ENCODE peak calls at places on chromosomes 16 and 17, in six cellular contexts. One of them, this sample, is unnamed.

GRCh38 chr16:56422896-56423441 is 2.4 kb downstream of the AMFR start:
- DNase-seq in IMR-90: no peak
- DNase-seq in neuronal stem cell: no peak
- DNase-seq in mesenchymal stem cell: no peak
- DNase-seq in H1: no peak
- DNase-seq in trophoblast cell: no peak
- DNase-seq in this sample: no peak

GRCh38 chr16:66798162-66798561 is 3.2 kb downstream of the TERB1 start:
- DNase-seq in IMR-90: peak; percentile 55
- DNase-seq in neuronal stem cell: no peak
- DNase-seq in mesenchymal stem cell: peak; percentile 2
- DNase-seq in H1: no peak
- DNase-seq in trophoblast cell: peak; percentile 50
- DNase-seq in this sample: no peak

GRCh38 chr17:40582328-40582901 is 17.1 kb upstream of the CCR7 start:
- DNase-seq in IMR-90: no peak
- DNase-seq in neuronal stem cell: no peak
- DNase-seq in mesenchymal stem cell: no peak
- DNase-seq in H1: no peak
- DNase-seq in trophoblast cell: no peak
- DNase-seq in this sample: no peak

GRCh38 chr17:32909787-32910369 is 18.1 kb upstream of the TMEM98 start:
- DNase-seq in IMR-90: peak; percentile 84
- DNase-seq in neuronal stem cell: peak; percentile 55
- DNase-seq in mesenchymal stem cell: peak; percentile 86
- DNase-seq in H1: peak; percentile 80
- DNase-seq in trophoblast cell: peak; percentile 56
- DNase-seq in this sample: peak; percentile 90

GRCh38 chr17:77637807-77638182 is 320.7 kb upstream of the TNRC6C start:
- DNase-seq in IMR-90: no peak
- DNase-seq in neuronal stem cell: peak; percentile 51
- DNase-seq in mesenchymal stem cell: no peak
- DNase-seq in H1: no peak
- DNase-seq in trophoblast cell: no peak
- DNase-seq in this sample: no peak

GRCh38 chr16:56936950-56937349 is 5.0 kb downstream of the HERPUD1 start:
- DNase-seq in IMR-90: no peak
- DNase-seq in neuronal stem cell: no peak
- DNase-seq in mesenchymal stem cell: no peak
- DNase-seq in H1: no peak
- DNase-seq in trophoblast cell: no peak
- DNase-seq in this sample: no peak

GRCh38 chr16:78607465-78607864 is 508.0 kb downstream of the WWOX start:
- DNase-seq in IMR-90: no peak
- DNase-seq in neuronal stem cell: no peak
- DNase-seq in mesenchymal stem cell: peak; percentile 88
- DNase-seq in H1: no peak
- DNase-seq in trophoblast cell: peak; percentile 37
- DNase-seq in this sample: no peak

GRCh38 chr16:3695610-3696369 is 21.5 kb downstream of the TRAP1 start:
- DNase-seq in IMR-90: no peak
- DNase-seq in neuronal stem cell: no peak
- DNase-seq in mesenchymal stem cell: no peak
- DNase-seq in H1: no peak
- DNase-seq in trophoblast cell: no peak
- DNase-seq in this sample: no peak

GRCh38 chr17:82649501-82650261 is 1.4 kb upstream of the WDR45B start:
- DNase-seq in IMR-90: no peak
- DNase-seq in neuronal stem cell: no peak
- DNase-seq in mesenchymal stem cell: no peak
- DNase-seq in H1: no peak
- DNase-seq in trophoblast cell: no peak
- DNase-seq in this sample: no peak

DNA sequence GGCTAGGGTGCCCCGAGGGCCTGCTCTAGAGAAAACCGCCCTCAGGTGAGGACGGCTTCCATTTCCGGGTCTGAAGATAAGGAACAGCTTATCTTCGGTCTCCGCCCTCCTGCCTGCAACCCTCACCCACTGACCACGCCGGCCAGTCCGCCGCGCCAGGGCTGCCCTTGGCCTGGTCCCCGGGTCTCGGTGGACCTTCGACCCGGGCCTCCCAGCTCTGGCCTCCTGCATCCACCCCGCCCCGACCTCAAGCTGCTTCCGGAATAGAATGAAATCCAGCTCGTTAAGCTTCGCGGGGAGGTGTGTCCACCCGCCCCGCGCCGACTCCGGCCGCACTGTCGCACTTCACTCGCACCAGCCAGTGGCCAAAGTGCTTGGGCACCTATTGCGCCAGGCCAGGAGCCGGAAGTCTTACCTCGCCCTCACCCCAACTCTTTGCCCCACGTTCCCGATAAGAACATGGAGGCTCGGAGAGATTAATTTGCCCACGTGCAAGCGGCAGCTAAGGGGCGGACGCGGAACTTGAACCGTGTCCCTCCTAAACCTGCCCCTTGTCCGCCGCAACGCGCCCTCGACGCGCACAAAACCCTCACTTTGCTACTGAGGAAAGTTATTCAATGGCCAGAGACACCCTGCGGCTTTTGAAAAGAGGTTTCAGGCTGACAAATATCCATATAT is 742 bp upstream of the MMP15 start:
- DNase-seq in IMR-90: no peak
- DNase-seq in neuronal stem cell: no peak
- DNase-seq in mesenchymal stem cell: peak; percentile 33
- DNase-seq in H1: peak; percentile 73
- DNase-seq in trophoblast cell: peak; percentile 91
- DNase-seq in this sample: peak; percentile 76
- H3K23ac ChIP-seq in IMR-90: no peak overlapping the region
- H3K23ac ChIP-seq in neuronal stem cell: no peak overlapping the region
- H3K23ac ChIP-seq in mesenchymal stem cell: peak overlapping the region; percentile 36
- H3K23ac ChIP-seq in H1: no peak overlapping the region
- H3K23ac ChIP-seq in trophoblast cell: no peak overlapping the region
- H3K23ac ChIP-seq in this sample: no peak overlapping the region

DNA sequence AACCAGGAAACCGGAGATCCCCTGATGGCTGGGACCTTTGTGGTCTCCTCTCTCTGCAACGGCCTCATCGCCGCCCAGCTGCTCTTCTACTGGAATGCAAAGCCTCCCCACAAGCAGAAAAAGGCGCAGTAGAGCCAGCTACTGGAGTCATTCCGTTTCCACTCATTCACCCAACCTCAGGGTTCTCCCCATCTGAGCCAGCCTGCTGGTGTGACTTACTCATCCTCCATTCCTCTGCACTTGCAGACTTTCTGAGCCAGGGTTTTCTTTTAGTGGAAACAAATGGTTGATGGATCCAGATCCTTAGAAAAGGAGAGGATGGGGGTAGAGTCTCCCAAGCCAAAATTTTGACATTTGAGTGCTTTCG is 2.5 kb downstream of the SOX15 start:
- DNase-seq in IMR-90: peak; percentile 98
- DNase-seq in neuronal stem cell: no peak
- DNase-seq in mesenchymal stem cell: peak; percentile 95
- DNase-seq in H1: no peak
- DNase-seq in trophoblast cell: no peak
- DNase-seq in this sample: no peak
- H3K27ac ChIP-seq in IMR-90: peak overlapping the region; percentile 82
- H3K27ac ChIP-seq in neuronal stem cell: no peak overlapping the region
- H3K27ac ChIP-seq in mesenchymal stem cell: peak overlapping the region; percentile 82
- H3K27ac ChIP-seq in H1: no peak overlapping the region
- H3K27ac ChIP-seq in trophoblast cell: peak overlapping the region; percentile 10
- H3K27ac ChIP-seq in this sample: no peak overlapping the region

GRCh38 chr17:51154176-51154575 is 817 bp downstream of the NME1 start:
- DNase-seq in IMR-90: peak; percentile 20
- DNase-seq in neuronal stem cell: no peak
- DNase-seq in mesenchymal stem cell: peak; percentile 33
- DNase-seq in H1: no peak
- DNase-seq in trophoblast cell: no peak
- DNase-seq in this sample: no peak
- H2AFZ ChIP-seq in IMR-90: peak overlapping the region; percentile 98
- H2AFZ ChIP-seq in neuronal stem cell: peak overlapping the region; percentile 88
- H2AFZ ChIP-seq in mesenchymal stem cell: no peak overlapping the region
- H2AFZ ChIP-seq in H1: no peak overlapping the region
- H2AFZ ChIP-seq in trophoblast cell: no peak overlapping the region
- H2AFZ ChIP-seq in this sample: no peak overlapping the region

GRCh38 chr16:83482545-83483162 is 325.1 kb upstream of the HSBP1 start:
- DNase-seq in IMR-90: no peak
- DNase-seq in neuronal stem cell: no peak
- DNase-seq in mesenchymal stem cell: no peak
- DNase-seq in H1: no peak
- DNase-seq in trophoblast cell: no peak
- DNase-seq in this sample: no peak

DNA sequence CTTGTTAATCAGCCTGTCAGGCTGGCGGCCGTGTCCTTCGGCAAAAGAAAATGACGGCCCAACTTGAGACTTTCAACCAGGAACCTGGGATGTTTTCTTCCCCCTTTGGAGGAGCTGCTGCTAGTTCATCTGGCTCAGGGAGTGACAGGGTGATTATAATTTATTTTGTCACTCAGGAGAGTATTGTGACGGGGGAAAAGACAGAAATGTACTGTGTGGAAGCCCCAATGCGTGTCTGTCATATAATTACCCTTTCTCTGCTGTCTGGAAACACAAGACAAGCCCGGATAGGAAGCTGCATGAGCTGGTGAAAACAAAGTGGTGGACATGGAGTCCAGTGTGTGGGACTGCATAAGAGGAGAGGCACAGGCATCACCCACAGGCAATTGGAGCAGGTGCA is 326.2 kb upstream of the HSBP1 start:
- DNase-seq in IMR-90: no peak
- DNase-seq in neuronal stem cell: no peak
- DNase-seq in mesenchymal stem cell: no peak
- DNase-seq in H1: no peak
- DNase-seq in trophoblast cell: no peak
- DNase-seq in this sample: no peak
- H3K23ac ChIP-seq in IMR-90: no peak overlapping the region
- H3K23ac ChIP-seq in neuronal stem cell: no peak overlapping the region
- H3K23ac ChIP-seq in mesenchymal stem cell: no peak overlapping the region
- H3K23ac ChIP-seq in H1: no peak overlapping the region
- H3K23ac ChIP-seq in trophoblast cell: no peak overlapping the region
- H3K23ac ChIP-seq in this sample: no peak overlapping the region

DNA sequence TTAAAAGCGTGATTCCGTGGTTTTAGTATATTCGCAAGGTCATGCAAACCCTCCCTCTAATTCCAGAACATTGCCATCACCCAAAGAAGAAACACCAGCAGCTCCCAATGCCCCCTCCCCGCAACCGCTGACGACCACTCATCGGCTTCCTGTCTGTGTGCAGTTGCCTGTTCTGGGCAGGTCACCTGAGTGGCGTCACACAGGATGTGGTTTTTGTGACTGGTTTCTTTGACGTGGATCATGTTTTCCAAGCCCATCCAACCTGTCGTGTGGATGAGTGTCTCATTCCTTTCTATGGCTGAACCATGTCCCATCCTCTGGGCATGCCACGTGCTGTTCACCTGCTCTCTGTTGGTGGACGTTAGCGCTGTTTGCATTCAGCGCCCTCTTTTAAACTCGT is 8.2 kb upstream of the ATP2C2 start:
- DNase-seq in IMR-90: peak; percentile 25
- DNase-seq in neuronal stem cell: no peak
- DNase-seq in mesenchymal stem cell: no peak
- DNase-seq in H1: no peak
- DNase-seq in trophoblast cell: no peak
- DNase-seq in this sample: no peak
- H3K27ac ChIP-seq in IMR-90: no peak overlapping the region
- H3K27ac ChIP-seq in neuronal stem cell: no peak overlapping the region
- H3K27ac ChIP-seq in mesenchymal stem cell: no peak overlapping the region
- H3K27ac ChIP-seq in H1: no peak overlapping the region
- H3K27ac ChIP-seq in trophoblast cell: no peak overlapping the region
- H3K27ac ChIP-seq in this sample: no peak overlapping the region

GRCh38 chr17:29617125-29617480 is 5.6 kb downstream of the CORO6 start:
- DNase-seq in IMR-90: peak; percentile 38
- DNase-seq in neuronal stem cell: no peak
- DNase-seq in mesenchymal stem cell: peak; percentile 75
- DNase-seq in H1: peak; percentile 91
- DNase-seq in trophoblast cell: peak; percentile 76
- DNase-seq in this sample: peak; percentile 94

GRCh38 chr17:29617481-29618271 is 5.0 kb downstream of the CORO6 start:
- DNase-seq in IMR-90: peak; percentile 49
- DNase-seq in neuronal stem cell: no peak
- DNase-seq in mesenchymal stem cell: peak; percentile 71
- DNase-seq in H1: peak; percentile 92
- DNase-seq in trophoblast cell: peak; percentile 78
- DNase-seq in this sample: peak; percentile 91

GRCh38 chr17:29615048-29615385 is 7.7 kb downstream of the CORO6 start:
- DNase-seq in IMR-90: no peak
- DNase-seq in neuronal stem cell: no peak
- DNase-seq in mesenchymal stem cell: peak; percentile 50
- DNase-seq in H1: no peak
- DNase-seq in trophoblast cell: no peak
- DNase-seq in this sample: no peak

GRCh38 chr17:29615492-29616299 is 7.0 kb downstream of the CORO6 start:
- DNase-seq in IMR-90: peak; percentile 55
- DNase-seq in neuronal stem cell: peak; percentile 83
- DNase-seq in mesenchymal stem cell: peak; percentile 85
- DNase-seq in H1: peak; percentile 92
- DNase-seq in trophoblast cell: peak; percentile 94
- DNase-seq in this sample: peak; percentile 94

DNA sequence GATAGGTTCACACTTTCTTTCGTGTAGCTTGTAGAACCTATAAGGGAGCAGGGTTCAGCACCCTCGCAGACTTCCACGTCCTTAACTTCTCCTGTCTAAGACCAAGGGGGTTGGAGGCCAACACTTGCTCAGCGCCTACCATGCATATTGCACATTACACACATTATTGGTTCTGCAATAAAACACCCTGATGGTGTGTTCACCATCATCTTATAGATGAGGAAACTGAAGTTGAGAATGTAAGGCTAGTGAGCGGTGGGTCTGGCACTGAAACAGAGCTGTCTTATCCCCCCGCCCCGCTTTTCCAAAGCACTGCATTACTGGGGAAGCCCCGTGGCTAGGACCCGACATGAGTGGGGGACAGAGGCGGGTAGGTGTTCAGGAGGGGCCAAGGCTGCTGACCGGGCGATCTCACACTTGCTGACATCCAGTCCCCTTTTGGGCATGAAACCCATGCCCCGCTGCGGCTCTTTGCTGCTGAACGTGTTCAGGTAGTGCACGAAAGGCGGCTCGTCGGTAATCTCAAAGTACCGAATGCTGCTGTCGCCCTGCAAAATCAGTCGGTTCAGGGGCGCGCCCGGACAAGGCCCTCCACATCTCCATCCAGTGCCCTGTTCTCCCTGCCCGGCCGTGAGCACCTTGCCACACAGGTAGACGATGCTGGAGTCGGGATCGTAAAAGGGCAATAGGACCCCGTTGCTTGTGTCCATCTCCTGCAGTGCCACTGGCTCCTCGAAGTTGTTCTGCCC is 6.2 kb downstream of the CORO6 start:
- DNase-seq in IMR-90: no peak
- DNase-seq in neuronal stem cell: no peak
- DNase-seq in mesenchymal stem cell: no peak
- DNase-seq in H1: no peak
- DNase-seq in trophoblast cell: no peak
- DNase-seq in this sample: no peak
- H2AFZ ChIP-seq in IMR-90: peak overlapping the region; percentile 81
- H2AFZ ChIP-seq in neuronal stem cell: no peak overlapping the region
- H2AFZ ChIP-seq in mesenchymal stem cell: no peak overlapping the region
- H2AFZ ChIP-seq in H1: no peak overlapping the region
- H2AFZ ChIP-seq in trophoblast cell: no peak overlapping the region
- H2AFZ ChIP-seq in this sample: no peak overlapping the region

DNA sequence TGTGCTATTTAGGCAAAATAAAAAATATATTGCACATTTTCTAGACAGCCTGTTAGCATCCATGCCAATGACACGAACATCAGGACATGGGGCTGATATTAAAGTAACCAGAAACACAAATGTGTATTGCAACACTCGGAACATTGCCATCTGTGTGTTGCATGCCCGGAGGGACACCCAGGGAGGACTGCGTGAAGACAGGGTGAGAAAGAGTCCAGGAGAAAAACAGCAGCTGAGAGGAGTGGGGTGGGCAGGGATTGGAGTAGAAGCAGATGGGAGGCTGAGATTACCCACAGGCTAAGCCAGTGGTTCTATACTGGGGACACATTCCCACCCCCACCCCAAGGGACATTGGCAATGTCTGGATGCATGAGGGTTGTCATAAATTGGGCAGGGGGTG is 114.8 kb downstream of the GRIN2A start:
- DNase-seq in IMR-90: no peak
- DNase-seq in neuronal stem cell: no peak
- DNase-seq in mesenchymal stem cell: no peak
- DNase-seq in H1: no peak
- DNase-seq in trophoblast cell: no peak
- DNase-seq in this sample: no peak
- H3K23ac ChIP-seq in IMR-90: no peak overlapping the region
- H3K23ac ChIP-seq in neuronal stem cell: no peak overlapping the region
- H3K23ac ChIP-seq in mesenchymal stem cell: no peak overlapping the region
- H3K23ac ChIP-seq in H1: no peak overlapping the region
- H3K23ac ChIP-seq in trophoblast cell: no peak overlapping the region
- H3K23ac ChIP-seq in this sample: no peak overlapping the region

This sample was measured in H9.